ENCODE peak calls at places on chromosome 10, in five cellular contexts. I is HepG2, X is HEK293T, Q is H1, C is GM12878. K is an unnamed sample.

GRCh38 chr10:79181680-79182079 is 112.9 kb downstream of the ZMIZ1 start:
- DNase-seq in I (no peak), X (no peak), Q (no peak), C (no peak), K (no peak)

GRCh38 chr10:126609566-126609965 is 60.9 kb downstream of the C10orf90 start:
- DNase-seq in I (no peak), X (no peak), Q (no peak), C (no peak), K (no peak)

GRCh38 chr10:66746246-66746645 is 179.6 kb upstream of the LRRTM3 start:
- DNase-seq in I (no peak), X (no peak), Q (no peak), C (no peak), K (no peak)

GRCh38 chr10:110379831-110380230 is 75.1 kb upstream of the SMNDC1 start:
- DNase-seq in I (no peak), X (no peak), Q (no peak), C (no peak), K (no peak)

GRCh38 chr10:107969936-107970335 is 805.4 kb upstream of the SORCS1 start:
- DNase-seq in I (no peak), X (no peak), Q (no peak), C (no peak), K (no peak)

GRCh38 chr10:107232013-107232412 is 67.5 kb upstream of the SORCS1 start:
- DNase-seq in I (no peak), X (no peak), Q (no peak), C (no peak), K (no peak)

GRCh38 chr10:101489355-101489754 is 98.7 kb downstream of the POLL start:
- DNase-seq in I (peak; percentile 56), X (peak; percentile 42), Q (no peak), C (no peak), K (no peak)

GRCh38 chr10:48456808-48457761 is 147.8 kb downstream of the ARHGAP22 start:
- DNase-seq in I (no peak), X (no peak), Q (peak; percentile 44), C (no peak), K (no peak)

GRCh38 chr10:11017575-11018425 is at the start of gene CELF2:
- DNase-seq in I (no peak), X (peak; percentile 55), Q (peak; percentile 87), C (no peak), K (peak; percentile 38)

DNA sequence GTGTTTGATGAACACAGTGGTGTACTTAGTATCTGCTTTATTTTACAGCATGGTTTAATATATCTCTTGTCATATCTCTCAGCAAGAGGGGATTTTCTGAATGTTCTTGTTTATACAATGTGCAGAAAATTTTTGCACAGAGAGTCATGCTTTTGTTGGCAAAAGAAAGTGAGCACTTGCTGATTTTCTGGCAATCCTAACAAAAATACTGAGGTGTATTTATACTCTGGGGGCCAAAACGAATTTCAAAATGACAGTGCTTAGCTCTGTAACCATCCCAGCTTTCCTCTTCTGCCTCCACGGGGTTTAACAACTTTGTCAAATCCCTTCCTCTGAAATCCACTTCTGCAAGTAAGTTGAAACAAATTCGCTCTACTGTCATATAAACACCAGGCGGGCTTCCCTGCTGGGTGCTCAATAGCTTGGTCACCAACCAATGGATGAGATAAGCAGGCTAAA is 169.2 kb downstream of the NOC3L start:
- DNase-seq in I (no peak), X (peak; percentile 53), Q (no peak), C (no peak), K (no peak)
- TF ChIP-seq SUZ12 in I (no peak), X (no peak), Q (no peak), C (no peak), K (no peak)

DNA sequence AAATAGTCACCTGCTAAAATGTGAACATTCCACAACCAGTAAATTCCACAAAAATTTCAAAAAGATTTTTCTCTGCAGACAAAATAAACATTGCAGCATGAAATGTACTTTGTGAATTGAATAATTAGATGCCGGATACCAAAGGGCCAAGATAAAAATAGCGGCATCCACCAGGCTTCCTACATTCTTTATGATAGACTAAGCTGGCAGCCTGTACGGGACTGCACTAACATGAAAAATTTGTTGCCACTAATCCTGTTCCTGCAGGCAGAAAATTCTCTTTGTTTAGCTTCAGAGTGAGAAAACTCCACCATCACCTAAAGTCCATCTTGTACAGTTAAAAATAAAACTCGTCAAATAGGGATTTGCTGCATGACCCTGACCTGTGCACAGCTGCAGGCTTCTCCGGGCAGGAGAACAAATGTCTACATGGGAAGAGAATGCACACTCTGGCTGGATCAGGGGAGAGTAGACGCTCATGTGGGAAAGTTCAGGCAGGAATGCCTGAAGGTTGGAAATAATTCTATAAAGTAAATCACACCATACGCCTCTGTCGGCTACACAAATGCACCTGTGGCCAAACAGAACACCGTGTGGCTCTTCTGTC is 15.6 kb upstream of the ADO start:
- DNase-seq in I (peak; percentile 26), X (no peak), Q (no peak), C (no peak), K (no peak)
- TF ChIP-seq SUZ12 in I (no peak), X (no peak), Q (no peak), C (no peak), K (no peak)

DNA sequence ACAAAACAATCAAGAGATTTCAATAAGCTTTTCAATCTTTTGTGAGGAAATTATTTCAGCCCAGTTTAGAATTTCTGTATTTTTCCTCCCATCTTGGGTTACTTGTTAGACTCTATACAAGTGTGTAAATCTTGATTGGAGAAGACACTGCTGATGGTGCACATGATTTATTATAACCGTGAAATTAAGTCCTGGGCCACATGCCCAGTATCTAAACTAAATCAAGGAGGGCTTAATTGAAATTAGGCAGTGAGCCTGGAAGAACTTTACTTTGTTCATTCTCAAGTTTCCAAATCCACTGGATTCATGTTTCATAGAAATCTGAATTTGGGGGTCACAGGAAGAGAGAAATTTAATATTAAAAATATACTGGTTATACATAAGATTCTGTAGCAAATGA is 44.5 kb downstream of the CSTF2T start:
- DNase-seq in I (no peak), X (no peak), Q (no peak), C (no peak), K (no peak)
- TF ChIP-seq SUZ12 in I (no peak), X (no peak), Q (no peak), C (no peak), K (no peak)

GRCh38 chr10:61992683-61993629 is 91.5 kb downstream of the ARID5B start:
- DNase-seq in I (no peak), X (no peak), Q (no peak), C (peak; percentile 42), K (no peak)
- TF ChIP-seq SUZ12 in I (no peak), X (no peak), Q (no peak), C (no peak), K (no peak)

DNA sequence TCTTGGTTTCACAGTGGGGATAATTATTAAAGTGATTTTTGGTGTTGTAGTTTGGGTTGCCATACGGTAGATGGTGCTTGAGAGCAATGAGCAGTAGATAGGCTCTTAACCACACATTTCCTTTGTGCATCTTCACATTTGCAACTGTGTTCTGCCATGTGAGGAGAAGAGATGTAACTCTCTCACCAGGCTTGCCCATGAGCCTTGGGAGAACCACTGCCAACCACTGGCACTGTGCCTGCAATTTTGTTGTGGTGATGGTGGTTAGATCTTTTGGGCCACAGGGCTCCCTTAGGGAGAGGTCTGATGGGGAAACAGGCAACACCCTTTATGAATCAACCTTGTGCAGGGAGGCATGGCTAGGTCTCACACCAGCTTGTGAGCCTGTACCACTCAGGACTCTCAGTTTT is 204.3 kb downstream of the CCDC7 start:
- DNase-seq in I (no peak), X (no peak), Q (no peak), C (peak; percentile 30), K (no peak)
- TF ChIP-seq SUZ12 in I (no peak), X (no peak), Q (no peak), C (no peak), K (no peak)

GRCh38 chr10:122639801-122640200 is 59.8 kb downstream of the C10orf120 start:
- DNase-seq in I (no peak), X (no peak), Q (no peak), C (no peak), K (no peak)
- TF ChIP-seq SUZ12 in I (no peak), X (no peak), Q (no peak), C (no peak), K (no peak)

GRCh38 chr10:35735412-35735811 is 93.3 kb upstream of the FZD8 start:
- DNase-seq in I (no peak), X (no peak), Q (no peak), C (no peak), K (no peak)

GRCh38 chr10:35739998-35740397 is 97.9 kb upstream of the FZD8 start:
- DNase-seq in I (no peak), X (no peak), Q (no peak), C (no peak), K (no peak)
- TF ChIP-seq SUZ12 in I (no peak), X (no peak), Q (no peak), C (no peak), K (no peak)

DNA sequence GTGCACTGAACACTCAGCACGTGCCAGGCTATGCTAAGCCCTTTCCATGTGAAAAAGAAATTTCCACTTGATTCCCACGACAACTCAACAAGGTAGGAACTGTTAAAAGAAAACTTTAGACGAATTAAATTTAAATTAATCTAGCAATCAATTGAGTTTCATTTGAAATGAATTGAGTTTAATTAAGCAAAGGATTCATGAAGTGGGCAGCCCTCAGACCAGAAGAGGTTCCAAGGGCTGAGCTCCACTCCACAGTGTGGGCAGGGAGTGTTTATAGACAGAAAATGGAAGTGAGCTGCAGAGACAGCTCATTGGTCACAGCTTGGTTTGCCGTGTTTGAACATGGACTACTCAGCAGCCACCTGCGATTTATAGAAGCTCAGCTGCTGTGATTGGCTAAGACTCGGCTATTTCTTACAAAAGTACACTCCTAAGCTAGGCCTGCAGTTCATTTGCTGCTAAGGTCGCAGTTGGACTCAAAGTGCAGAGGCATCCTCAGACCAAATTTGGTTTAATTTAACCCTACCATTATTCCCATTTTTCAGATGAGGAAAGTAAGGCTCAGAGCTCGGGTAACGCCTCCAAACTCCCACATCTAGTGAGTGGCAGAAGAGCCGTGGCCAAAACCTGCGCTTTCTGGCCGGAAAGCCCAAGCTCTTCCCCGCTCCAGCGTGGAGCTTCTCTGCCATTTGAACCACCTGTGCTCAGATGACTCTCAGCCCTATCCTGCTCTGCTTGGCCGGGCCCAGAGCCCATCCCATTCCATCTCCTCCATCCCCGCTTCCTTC is 24.9 kb downstream of the CALML3 start:
- DNase-seq in I (no peak), X (no peak), Q (no peak), C (no peak), K (no peak)
- TF ChIP-seq SUZ12 in I (no peak), X (no peak), Q (no peak), C (no peak), K (no peak)

DNA sequence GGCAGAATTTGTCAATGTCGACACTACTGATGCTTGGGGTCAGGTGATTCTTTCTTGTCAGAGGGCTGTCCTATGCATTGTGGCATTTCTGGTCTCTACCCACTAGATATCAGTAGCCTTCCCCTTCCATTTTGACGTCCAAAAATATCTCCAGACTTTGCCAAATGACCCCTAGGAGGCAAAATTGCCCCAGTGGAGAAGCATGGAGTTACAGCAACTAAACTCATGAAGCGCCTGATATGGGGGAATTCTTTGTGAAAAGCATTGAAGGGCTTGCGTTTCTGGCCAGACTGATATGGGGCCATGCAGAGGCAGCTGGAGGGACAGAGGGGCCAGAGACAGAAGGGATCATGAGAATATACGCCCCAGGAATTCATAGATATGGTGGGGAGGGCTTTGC is 43.6 kb downstream of the ADRB1 start:
- DNase-seq in I (peak; percentile 13), X (no peak), Q (no peak), C (no peak), K (no peak)
- TF ChIP-seq SUZ12 in I (no peak), X (no peak), Q (no peak), C (no peak), K (no peak)

DNA sequence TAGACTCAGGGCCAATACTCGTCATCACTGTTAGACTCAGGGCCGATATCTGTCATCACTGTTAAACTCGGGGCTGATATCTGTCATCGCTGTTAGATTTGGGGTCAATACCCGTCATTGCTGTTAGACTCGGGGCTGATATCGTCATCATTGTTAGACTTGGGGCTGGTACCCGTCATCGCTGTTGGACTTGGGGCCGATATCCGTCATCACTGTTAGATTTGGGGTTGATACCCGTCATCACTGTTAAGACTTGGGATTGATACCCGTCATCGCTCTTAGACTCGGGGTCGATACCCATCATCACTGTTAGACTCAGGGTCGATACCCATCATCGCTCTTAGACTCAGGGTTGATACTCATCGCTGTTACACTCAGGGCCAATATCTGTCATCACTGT is 56.5 kb downstream of the BEND7 start:
- DNase-seq in I (no peak), X (no peak), Q (no peak), C (no peak), K (no peak)
- TF ChIP-seq SUZ12 in I (no peak), X (no peak), Q (no peak), C (no peak), K (no peak)